ENCODE peak calls at places on chromosomes 11 and 22, in nine cellular contexts. Y, G, D, X, A, J, F, H and W are unnamed samples.

GRCh38 chr22:47165338-47165931 is 403.0 kb downstream of the TBC1D22A start:
- DNase-seq in Y (no peak), G (no peak), D (no peak), X (no peak), A (no peak), J (no peak), F (peak), H (no peak), W (no peak)

GRCh38 chr11:73956876-73957653 is 6.2 kb downstream of the DNAJB13 start:
- DNase-seq in Y (no peak), G (no peak), D (no peak), X (no peak), A (no peak), J (no peak), F (peak), H (no peak), W (no peak)

GRCh38 chr11:47768090-47768620 is 1.0 kb upstream of the FNBP4 start:
- DNase-seq in Y (peak), G (peak), D (no peak), X (peak), A (peak), J (peak), F (peak), H (peak), W (no peak)

GRCh38 chr22:20816559-20816958 is 42.1 kb downstream of the PI4KA start:
- DNase-seq in Y (no peak), G (no peak), D (no peak), X (no peak), A (no peak), J (no peak), F (no peak), H (no peak), W (no peak)

GRCh38 chr22:25160120-25160996 is 39.3 kb upstream of the CRYBB3 start:
- DNase-seq in Y (no peak), G (no peak), D (no peak), X (no peak), A (no peak), J (no peak), F (no peak), H (no peak), W (no peak)

GRCh38 chr22:20130319-20130718 is 1.3 kb upstream of the ZDHHC8 start:
- DNase-seq in Y (peak), G (no peak), D (no peak), X (no peak), A (peak), J (no peak), F (no peak), H (no peak), W (no peak)

GRCh38 chr11:35178067-35178805 is 39.3 kb downstream of the CD44 start:
- DNase-seq in Y (no peak), G (no peak), D (no peak), X (no peak), A (no peak), J (no peak), F (no peak), H (no peak), W (no peak)

GRCh38 chr11:128686045-128686741 is 7.7 kb upstream of the FLI1 start:
- DNase-seq in Y (no peak), G (no peak), D (no peak), X (no peak), A (no peak), J (no peak), F (peak), H (no peak), W (no peak)

GRCh38 chr11:103257360-103257759 is 148.1 kb downstream of the DYNC2H1 start:
- DNase-seq in Y (peak), G (no peak), D (no peak), X (no peak), A (no peak), J (peak), F (no peak), H (no peak), W (no peak)

GRCh38 chr22:21606775-21607174 is 23.0 kb downstream of the YDJC start:
- DNase-seq in Y (no peak), G (no peak), D (no peak), X (no peak), A (no peak), J (no peak), F (no peak), H (no peak), W (no peak)

GRCh38 chr22:45376703-45377102 is 36.7 kb downstream of the SMC1B start:
- DNase-seq in Y (no peak), G (no peak), D (no peak), X (no peak), A (peak), J (peak), F (no peak), H (no peak), W (no peak)

GRCh38 chr11:8792636-8793035 is 110.0 kb downstream of the RPL27A start:
- DNase-seq in Y (no peak), G (no peak), D (no peak), X (no peak), A (no peak), J (no peak), F (no peak), H (no peak), W (no peak)

GRCh38 chr11:46202149-46202548 is 75.3 kb upstream of the CREB3L1 start:
- DNase-seq in Y (peak), G (no peak), D (no peak), X (no peak), A (no peak), J (no peak), F (no peak), H (no peak), W (no peak)

GRCh38 chr11:62689421-62690183 is at the start of gene LRRN4CL:
- DNase-seq in Y (no peak), G (no peak), D (no peak), X (peak), A (no peak), J (peak), F (no peak), H (peak), W (no peak)

GRCh38 chr11:19576054-19576453 is 136.6 kb upstream of the NAV2 start:
- DNase-seq in Y (no peak), G (no peak), D (no peak), X (no peak), A (no peak), J (peak), F (no peak), H (no peak), W (no peak)

GRCh38 chr11:61489833-61490585 is 18.5 kb upstream of the LRRC10B start:
- DNase-seq in Y (peak), G (no peak), D (no peak), X (no peak), A (no peak), J (peak), F (no peak), H (no peak), W (no peak)

GRCh38 chr11:61539009-61539408 is 30.5 kb downstream of the LRRC10B start:
- DNase-seq in Y (no peak), G (no peak), D (no peak), X (no peak), A (no peak), J (no peak), F (no peak), H (no peak), W (no peak)

GRCh38 chr22:21041937-21042336 is 3.8 kb upstream of the LRRC74B start:
- DNase-seq in Y (peak), G (no peak), D (no peak), X (no peak), A (no peak), J (peak), F (no peak), H (no peak), W (no peak)

GRCh38 chr22:43867839-43868652 is 5.7 kb upstream of the SULT4A1 start:
- DNase-seq in Y (peak), G (no peak), D (no peak), X (peak), A (peak), J (peak), F (no peak), H (no peak), W (no peak)

GRCh38 chr11:33722579-33723234 is 13.5 kb downstream of the CD59 start:
- DNase-seq in Y (peak), G (no peak), D (no peak), X (peak), A (peak), J (peak), F (peak), H (no peak), W (no peak)

GRCh38 chr11:75480890-75481190 is 44.9 kb downstream of the GDPD5 start:
- DNase-seq in Y (no peak), G (no peak), D (no peak), X (no peak), A (no peak), J (no peak), F (no peak), H (no peak), W (no peak)

GRCh38 chr11:17013548-17014320 is 480 bp downstream of the PLEKHA7 start:
- DNase-seq in Y (peak), G (no peak), D (no peak), X (no peak), A (peak), J (no peak), F (peak), H (no peak), W (peak)

GRCh38 chr22:50714150-50714549 is 23.9 kb upstream of the ACR start:
- DNase-seq in Y (no peak), G (no peak), D (no peak), X (no peak), A (no peak), J (no peak), F (no peak), H (no peak), W (no peak)

GRCh38 chr11:60515144-60515855 is at the start of gene MS4A13:
- DNase-seq in Y (no peak), G (no peak), D (no peak), X (no peak), A (no peak), J (no peak), F (no peak), H (no peak), W (no peak)

GRCh38 chr11:27075192-27075591 is 34.6 kb downstream of the BBOX1 start:
- DNase-seq in Y (no peak), G (no peak), D (no peak), X (no peak), A (no peak), J (peak), F (no peak), H (no peak), W (no peak)